ENCODE peak calls at places on chromosomes 11 and 22, in five cellular contexts. V is mucosa of descending colon, J is endodermal cell, R is stomach, Y is body of pancreas. S is an unnamed sample.

GRCh38 chr22:43375951-43376455 is 32.8 kb upstream of the SCUBE1 start:
- DNase-seq in V (no peak), J (no peak), R (no peak), Y (no peak), S (no peak)

GRCh38 chr11:44627911-44628729 is 62.7 kb downstream of the CD82 start:
- DNase-seq in V (peak; percentile 40), J (peak; percentile 53), R (peak; percentile 57), Y (peak; percentile 74), S (no peak)

GRCh38 chr11:1453611-1454386 is 32.8 kb downstream of the MOB2 start:
- DNase-seq in V (peak; percentile 59), J (peak; percentile 92), R (peak; percentile 76), Y (peak; percentile 69), S (peak; percentile 44)

GRCh38 chr11:61054927-61055562 is 47.2 kb upstream of the CD5 start:
- DNase-seq in V (no peak), J (peak; percentile 25), R (peak; percentile 18), Y (no peak), S (no peak)

GRCh38 chr22:49307870-49308269 is 519.8 kb downstream of the BRD1 start:
- DNase-seq in V (no peak), J (peak; percentile 22), R (peak; percentile 9), Y (peak; percentile 5), S (no peak)

GRCh38 chr11:102139081-102139498 is 28.8 kb downstream of the YAP1 start:
- DNase-seq in V (no peak), J (no peak), R (no peak), Y (no peak), S (no peak)

GRCh38 chr11:35605691-35606090 is 12.6 kb upstream of the FJX1 start:
- DNase-seq in V (peak; percentile 29), J (no peak), R (no peak), Y (no peak), S (no peak)

GRCh38 chr11:32006799-32007388 is 84.0 kb upstream of the RCN1 start:
- DNase-seq in V (peak; percentile 10), J (peak; percentile 73), R (no peak), Y (no peak), S (peak; percentile 30)

GRCh38 chr22:22903355-22903777 is 15.8 kb downstream of the IGLL5 start:
- DNase-seq in V (no peak), J (no peak), R (no peak), Y (no peak), S (no peak)

GRCh38 chr11:117070016-117070415 is 28.2 kb downstream of the SIK3 start:
- DNase-seq in V (no peak), J (no peak), R (no peak), Y (no peak), S (no peak)

GRCh38 chr11:44589301-44589700 is 23.8 kb downstream of the CD82 start:
- DNase-seq in V (no peak), J (no peak), R (no peak), Y (no peak), S (no peak)

GRCh38 chr11:113895367-113896155 is 9.0 kb upstream of the HTR3B start:
- DNase-seq in V (no peak), J (peak; percentile 62), R (no peak), Y (no peak), S (no peak)
- TF ChIP-seq CTCF in V (no peak), J (peak; percentile 31), R (no peak), Y (no peak), S (no peak)

GRCh38 chr22:39384750-39385480 is 14.7 kb upstream of the TAB1 start:
- DNase-seq in V (no peak), J (peak; percentile 91), R (no peak), Y (no peak), S (peak; percentile 37)
- TF ChIP-seq CTCF in V (no peak), J (peak; percentile 75), R (peak; percentile 11), Y (peak; percentile 11), S (peak; percentile 37)

GRCh38 chr22:29206372-29207230 is 905 bp downstream of the EMID1 start:
- DNase-seq in V (no peak), J (no peak), R (no peak), Y (no peak), S (no peak)
- TF ChIP-seq CTCF in V (no peak), J (no peak), R (no peak), Y (no peak), S (no peak)

DNA sequence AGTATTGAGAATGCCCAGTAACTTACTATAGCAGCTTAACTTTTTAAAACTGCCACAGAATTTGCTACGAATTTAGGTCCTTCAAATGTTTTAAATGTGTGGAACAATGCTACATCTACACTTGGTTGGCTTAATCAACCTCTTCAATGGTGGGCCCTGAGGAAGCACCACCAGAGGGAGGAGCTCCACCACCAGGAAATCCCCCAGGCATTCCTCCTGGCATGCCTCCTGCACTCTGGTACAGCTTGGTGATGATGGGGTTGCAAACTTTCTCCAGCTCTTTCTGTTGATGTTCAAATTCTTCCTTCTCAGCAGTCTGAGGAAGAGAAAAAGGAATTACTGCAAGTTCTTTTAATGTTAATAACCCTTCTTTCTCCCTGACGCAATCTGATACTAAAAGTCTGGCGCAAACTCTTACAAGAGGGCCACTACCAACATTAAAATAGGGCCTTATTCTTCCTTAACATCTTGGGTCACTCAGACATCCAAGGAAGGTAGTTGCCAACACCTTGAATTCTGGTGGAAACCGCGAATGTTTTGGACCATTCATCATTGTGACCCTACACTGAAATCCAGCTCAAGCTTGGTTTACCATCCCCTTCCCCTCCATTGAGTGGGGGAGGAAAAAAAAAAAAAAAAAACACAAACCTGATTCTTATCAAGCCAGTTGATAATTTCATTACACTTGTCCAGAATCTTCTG is 4.2 kb downstream of the HSPA8 start:
- DNase-seq in V (no peak), J (no peak), R (no peak), Y (no peak), S (no peak)
- TF ChIP-seq CTCF in V (no peak), J (peak; percentile 45), R (no peak), Y (no peak), S (no peak)

DNA sequence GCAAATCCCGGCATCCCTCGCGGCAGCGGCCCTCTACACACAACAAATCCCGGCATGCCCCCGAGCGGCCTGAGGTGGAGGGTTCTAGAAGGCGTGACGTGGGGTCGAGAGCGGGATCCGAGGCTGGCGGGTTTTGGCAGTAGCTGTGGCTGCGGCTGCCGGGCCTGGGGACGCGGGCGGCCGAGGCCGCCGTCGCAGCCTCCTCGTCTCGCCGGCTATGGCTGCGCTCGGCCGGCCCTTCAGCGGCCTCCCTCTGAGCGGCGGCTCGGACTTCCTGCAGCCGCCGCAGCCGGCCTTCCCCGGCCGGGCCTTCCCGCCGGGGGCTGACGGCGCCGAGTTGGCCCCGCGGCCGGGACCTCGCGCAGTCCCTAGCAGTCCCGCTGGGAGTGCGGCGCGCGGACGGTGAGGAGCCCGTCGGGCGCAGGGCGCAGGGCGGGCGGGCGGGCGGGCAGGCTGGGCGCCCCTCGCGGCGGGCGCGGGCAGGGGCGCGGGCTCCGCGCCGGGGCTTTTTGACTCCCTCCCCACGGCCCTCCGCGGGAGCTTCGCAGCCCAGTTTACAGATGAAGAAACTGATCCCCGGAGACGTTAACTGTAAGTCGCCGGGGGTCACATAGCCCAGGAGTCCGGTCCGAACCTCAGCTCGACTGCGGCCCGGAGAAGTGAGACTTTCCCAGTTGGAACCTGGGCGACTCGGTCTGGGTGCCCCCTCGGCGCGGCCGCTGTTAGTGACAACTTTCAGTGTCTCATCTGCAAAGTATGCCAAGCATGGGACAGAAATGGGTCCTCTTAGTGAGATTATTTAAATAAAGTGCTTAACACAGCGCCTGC is at the start of gene CCDC117:
- DNase-seq in V (peak; percentile 97), J (peak; percentile 97), R (peak; percentile 94), Y (peak; percentile 94), S (peak; percentile 92)
- TF ChIP-seq CTCF in V (peak; percentile 27), J (peak; percentile 46), R (peak; percentile 35), Y (peak; percentile 16), S (peak; percentile 14)

DNA sequence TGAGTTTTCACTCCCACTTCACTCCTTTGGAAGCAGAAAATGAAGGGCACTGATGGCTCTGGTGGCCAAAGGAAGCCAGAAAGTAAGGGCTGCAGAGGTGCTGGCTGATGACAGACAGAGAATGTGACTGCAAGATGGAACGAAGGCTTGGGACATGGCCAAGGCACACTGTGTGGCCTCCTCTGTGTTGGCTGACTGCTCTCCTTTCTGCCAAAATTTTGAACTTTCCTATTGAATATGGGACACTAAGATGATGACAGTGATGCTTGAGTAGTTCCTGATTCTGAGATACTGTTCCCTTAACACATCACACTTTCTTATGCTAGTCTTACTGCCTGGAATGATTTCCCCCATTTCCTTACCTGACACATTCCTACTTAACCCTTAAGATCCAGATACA is 156.4 kb downstream of the SWAP70 start:
- DNase-seq in V (no peak), J (peak; percentile 52), R (no peak), Y (no peak), S (no peak)
- TF ChIP-seq CTCF in V (no peak), J (no peak), R (no peak), Y (no peak), S (no peak)

S was measured in Calu3.